ENCODE peak calls at places on chromosomes 12 and 14, in five cellular contexts. One of them, this sample, is unnamed.

GRCh38 chr14:25108959-25109358 is 59.0 kb upstream of the STXBP6 start:
- DNase-seq in A673: no peak
- DNase-seq in H4: no peak
- DNase-seq in stimulated activated CD8-positive, alpha-beta memory T cell treated with anti-CD3 and anti-CD28 coated beads, Interleukin-7, amount 100 ng/mL, for 4 hours: no peak
- DNase-seq in stimulated activated CD4-positive, alpha-beta T cell treated with anti-CD3 and anti-CD28 coated beads, Interleukin-1b, Interleukin-23, amount 100 ng/mL, for 48 hours: no peak
- DNase-seq in this sample: no peak

GRCh38 chr12:47946413-47947107 is 16.8 kb upstream of the TMEM106C start:
- DNase-seq in H4: no peak
- DNase-seq in A673: no peak
- DNase-seq in stimulated activated CD4-positive, alpha-beta T cell treated with anti-CD3 and anti-CD28 coated beads, Interleukin-1b, Interleukin-23, amount 100 ng/mL, for 48 hours: no peak
- DNase-seq in stimulated activated CD8-positive, alpha-beta memory T cell treated with anti-CD3 and anti-CD28 coated beads, Interleukin-7, amount 100 ng/mL, for 4 hours: no peak
- DNase-seq in this sample: peak

GRCh38 chr12:27711312-27711682 is 665 bp downstream of the MRPS35 start:
- DNase-seq in stimulated activated CD4-positive, alpha-beta T cell treated with anti-CD3 and anti-CD28 coated beads, Interleukin-1b, Interleukin-23, amount 100 ng/mL, for 48 hours: no peak
- DNase-seq in A673: no peak
- DNase-seq in H4: no peak
- DNase-seq in stimulated activated CD8-positive, alpha-beta memory T cell treated with anti-CD3 and anti-CD28 coated beads, Interleukin-7, amount 100 ng/mL, for 4 hours: no peak
- DNase-seq in this sample: no peak

GRCh38 chr12:64083285-64084210 is 138.5 kb downstream of the KICS2 start:
- DNase-seq in stimulated activated CD4-positive, alpha-beta T cell treated with anti-CD3 and anti-CD28 coated beads, Interleukin-1b, Interleukin-23, amount 100 ng/mL, for 48 hours: no peak
- DNase-seq in A673: peak
- DNase-seq in stimulated activated CD8-positive, alpha-beta memory T cell treated with anti-CD3 and anti-CD28 coated beads, Interleukin-7, amount 100 ng/mL, for 4 hours: no peak
- DNase-seq in H4: peak
- DNase-seq in this sample: peak

GRCh38 chr12:96985515-96986362 is 78.7 kb downstream of the NEDD1 start:
- DNase-seq in stimulated activated CD8-positive, alpha-beta memory T cell treated with anti-CD3 and anti-CD28 coated beads, Interleukin-7, amount 100 ng/mL, for 4 hours: peak
- DNase-seq in stimulated activated CD4-positive, alpha-beta T cell treated with anti-CD3 and anti-CD28 coated beads, Interleukin-1b, Interleukin-23, amount 100 ng/mL, for 48 hours: peak
- DNase-seq in A673: peak
- DNase-seq in H4: no peak
- DNase-seq in this sample: peak

GRCh38 chr12:124861492-124861891 is 2.2 kb downstream of the SCARB1 start:
- DNase-seq in H4: no peak
- DNase-seq in A673: peak
- DNase-seq in stimulated activated CD8-positive, alpha-beta memory T cell treated with anti-CD3 and anti-CD28 coated beads, Interleukin-7, amount 100 ng/mL, for 4 hours: no peak
- DNase-seq in stimulated activated CD4-positive, alpha-beta T cell treated with anti-CD3 and anti-CD28 coated beads, Interleukin-1b, Interleukin-23, amount 100 ng/mL, for 48 hours: no peak
- DNase-seq in this sample: no peak

GRCh38 chr14:59208224-59208814 is 19.9 kb downstream of the DAAM1 start:
- DNase-seq in stimulated activated CD8-positive, alpha-beta memory T cell treated with anti-CD3 and anti-CD28 coated beads, Interleukin-7, amount 100 ng/mL, for 4 hours: no peak
- DNase-seq in stimulated activated CD4-positive, alpha-beta T cell treated with anti-CD3 and anti-CD28 coated beads, Interleukin-1b, Interleukin-23, amount 100 ng/mL, for 48 hours: no peak
- DNase-seq in H4: peak
- DNase-seq in A673: no peak
- DNase-seq in this sample: no peak

GRCh38 chr12:107670999-107671643 is 14.5 kb upstream of the PWP1 start:
- DNase-seq in H4: no peak
- DNase-seq in A673: peak
- DNase-seq in stimulated activated CD8-positive, alpha-beta memory T cell treated with anti-CD3 and anti-CD28 coated beads, Interleukin-7, amount 100 ng/mL, for 4 hours: peak
- DNase-seq in stimulated activated CD4-positive, alpha-beta T cell treated with anti-CD3 and anti-CD28 coated beads, Interleukin-1b, Interleukin-23, amount 100 ng/mL, for 48 hours: peak
- DNase-seq in this sample: no peak

GRCh38 chr14:68075382-68076029 is 255.9 kb downstream of the RAD51B start:
- DNase-seq in stimulated activated CD4-positive, alpha-beta T cell treated with anti-CD3 and anti-CD28 coated beads, Interleukin-1b, Interleukin-23, amount 100 ng/mL, for 48 hours: no peak
- DNase-seq in stimulated activated CD8-positive, alpha-beta memory T cell treated with anti-CD3 and anti-CD28 coated beads, Interleukin-7, amount 100 ng/mL, for 4 hours: no peak
- DNase-seq in A673: no peak
- DNase-seq in H4: no peak
- DNase-seq in this sample: no peak